ENCODE peak calls at places on chromosomes 12 and 14, in eight cellular contexts. One of them, this sample, is unnamed.

GRCh38 chr12:47811581-47812484 is 7.9 kb downstream of the HDAC7 start:
- DNase-seq in epithelial cell of esophagus: peak
- DNase-seq in astrocyte of the spinal cord: peak
- DNase-seq in aorta: peak
- DNase-seq in fibroblast of mammary gland: peak
- DNase-seq in upper lobe of right lung: no peak
- DNase-seq in K562: no peak
- DNase-seq in NB4: peak
- DNase-seq in this sample: no peak

GRCh38 chr12:46349253-46349652 is 23.3 kb downstream of the SLC38A2 start:
- DNase-seq in epithelial cell of esophagus: no peak
- DNase-seq in astrocyte of the spinal cord: no peak
- DNase-seq in aorta: no peak
- DNase-seq in fibroblast of mammary gland: no peak
- DNase-seq in upper lobe of right lung: no peak
- DNase-seq in K562: no peak
- DNase-seq in NB4: no peak
- DNase-seq in this sample: no peak

GRCh38 chr12:114403690-114404450 is 2.1 kb downstream of the TBX5 start:
- DNase-seq in epithelial cell of esophagus: no peak
- DNase-seq in astrocyte of the spinal cord: no peak
- DNase-seq in aorta: no peak
- DNase-seq in fibroblast of mammary gland: peak
- DNase-seq in upper lobe of right lung: no peak
- DNase-seq in K562: no peak
- DNase-seq in NB4: no peak
- DNase-seq in this sample: no peak

GRCh38 chr12:7638064-7638763 is 27.5 kb downstream of the APOBEC1 start:
- DNase-seq in epithelial cell of esophagus: peak
- DNase-seq in astrocyte of the spinal cord: no peak
- DNase-seq in aorta: no peak
- DNase-seq in fibroblast of mammary gland: no peak
- DNase-seq in upper lobe of right lung: no peak
- DNase-seq in K562: no peak
- DNase-seq in NB4: no peak
- DNase-seq in this sample: no peak

GRCh38 chr12:33182485-33182884 is 257.1 kb downstream of the SYT10 start:
- DNase-seq in epithelial cell of esophagus: no peak
- DNase-seq in astrocyte of the spinal cord: no peak
- DNase-seq in aorta: no peak
- DNase-seq in fibroblast of mammary gland: no peak
- DNase-seq in upper lobe of right lung: no peak
- DNase-seq in K562: no peak
- DNase-seq in NB4: no peak
- DNase-seq in this sample: no peak

GRCh38 chr14:20477211-20477876 is 8.1 kb downstream of the PNP start:
- DNase-seq in epithelial cell of esophagus: peak
- DNase-seq in astrocyte of the spinal cord: peak
- DNase-seq in aorta: no peak
- DNase-seq in fibroblast of mammary gland: no peak
- DNase-seq in upper lobe of right lung: peak
- DNase-seq in K562: no peak
- DNase-seq in NB4: peak
- DNase-seq in this sample: no peak

GRCh38 chr12:110345176-110345651 is 58.3 kb downstream of the ANAPC7 start:
- DNase-seq in epithelial cell of esophagus: peak
- DNase-seq in astrocyte of the spinal cord: no peak
- DNase-seq in aorta: no peak
- DNase-seq in fibroblast of mammary gland: no peak
- DNase-seq in upper lobe of right lung: no peak
- DNase-seq in K562: no peak
- DNase-seq in NB4: peak
- DNase-seq in this sample: no peak

GRCh38 chr12:132492951-132493350 is 3.0 kb downstream of the FBRSL1 start:
- DNase-seq in epithelial cell of esophagus: no peak
- DNase-seq in astrocyte of the spinal cord: no peak
- DNase-seq in aorta: no peak
- DNase-seq in fibroblast of mammary gland: no peak
- DNase-seq in upper lobe of right lung: no peak
- DNase-seq in K562: no peak
- DNase-seq in NB4: no peak
- DNase-seq in this sample: no peak

GRCh38 chr12:51351913-51352532 is 5.5 kb upstream of the CELA1 start:
- DNase-seq in epithelial cell of esophagus: peak
- DNase-seq in astrocyte of the spinal cord: peak
- DNase-seq in aorta: no peak
- DNase-seq in fibroblast of mammary gland: peak
- DNase-seq in upper lobe of right lung: no peak
- DNase-seq in K562: peak
- DNase-seq in NB4: peak
- DNase-seq in this sample: no peak

GRCh38 chr12:117790198-117790597 is 178.6 kb downstream of the KSR2 start:
- DNase-seq in epithelial cell of esophagus: no peak
- DNase-seq in astrocyte of the spinal cord: no peak
- DNase-seq in aorta: no peak
- DNase-seq in fibroblast of mammary gland: no peak
- DNase-seq in upper lobe of right lung: no peak
- DNase-seq in K562: no peak
- DNase-seq in NB4: no peak
- DNase-seq in this sample: no peak

DNA sequence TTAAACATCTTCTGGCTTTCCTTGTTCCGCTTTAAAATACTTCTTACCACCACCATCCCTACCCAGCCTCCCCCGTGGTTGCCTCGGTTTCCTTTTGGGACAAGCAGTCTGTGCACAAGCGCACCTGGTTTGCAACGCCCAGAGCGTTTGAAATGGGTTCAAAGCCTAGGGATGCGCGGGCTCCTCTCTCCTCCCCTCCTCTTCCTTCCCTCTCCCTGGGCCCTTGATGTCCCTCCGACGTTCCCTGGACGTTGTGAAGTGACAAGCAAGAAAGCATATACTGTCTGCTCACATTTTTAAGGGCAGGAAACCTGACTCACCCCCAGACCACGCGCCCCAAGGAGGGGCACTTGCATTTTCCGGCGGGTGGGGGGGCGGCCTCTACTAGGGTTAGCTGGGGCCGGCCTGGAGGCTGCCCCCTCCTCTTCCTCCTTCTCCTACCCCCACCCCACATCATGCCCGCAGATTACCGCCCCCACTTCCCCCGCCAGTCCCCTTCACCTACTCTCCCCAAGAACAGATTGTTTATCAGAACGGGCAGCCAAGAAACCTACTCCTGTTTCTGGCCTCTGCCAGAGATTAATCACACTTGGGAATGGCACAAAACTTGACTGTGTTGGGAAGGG is 9.5 kb upstream of the IRF2BPL start:
- DNase-seq in epithelial cell of esophagus: no peak
- DNase-seq in astrocyte of the spinal cord: no peak
- DNase-seq in aorta: no peak
- DNase-seq in fibroblast of mammary gland: no peak
- DNase-seq in upper lobe of right lung: peak
- DNase-seq in K562: no peak
- DNase-seq in NB4: peak
- DNase-seq in this sample: no peak
- H3K4me3 ChIP-seq in epithelial cell of esophagus: no peak
- H3K4me3 ChIP-seq in astrocyte of the spinal cord: no peak
- H3K4me3 ChIP-seq in aorta: no peak
- H3K4me3 ChIP-seq in fibroblast of mammary gland: no peak
- H3K4me3 ChIP-seq in upper lobe of right lung: no peak
- H3K4me3 ChIP-seq in K562: no peak
- H3K4me3 ChIP-seq in NB4: no peak
- H3K4me3 ChIP-seq in this sample: no peak

DNA sequence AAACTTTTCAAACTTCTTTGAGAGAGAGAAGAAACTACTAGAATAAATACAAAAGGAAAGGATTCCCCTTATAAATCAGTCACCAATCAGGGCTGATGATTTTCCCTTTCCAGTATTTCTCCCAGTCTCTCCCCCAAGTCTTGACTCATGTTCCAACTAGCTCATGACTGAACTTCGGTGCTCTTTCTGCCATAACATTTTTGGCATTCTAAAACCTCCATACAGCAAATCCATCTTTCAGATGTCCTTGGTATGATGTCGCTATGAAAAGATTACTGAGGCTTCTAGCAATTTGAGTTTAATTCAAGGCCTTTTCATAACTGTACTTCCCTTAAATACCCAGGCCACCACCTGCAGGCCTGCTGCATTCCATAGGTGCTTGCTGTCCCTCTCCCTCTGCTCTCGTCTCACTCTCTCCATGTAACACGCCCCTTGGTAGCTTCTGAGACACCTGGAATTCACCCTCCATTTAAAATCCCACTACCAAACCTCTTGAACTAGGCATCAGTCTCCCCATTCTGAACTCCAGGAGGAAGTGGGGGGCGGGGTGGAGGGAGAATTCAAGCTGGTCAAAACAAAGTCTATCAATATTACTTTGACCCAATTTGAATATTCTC is 2.4 kb downstream of the PRKD1 start:
- DNase-seq in epithelial cell of esophagus: peak
- DNase-seq in astrocyte of the spinal cord: peak
- DNase-seq in aorta: no peak
- DNase-seq in fibroblast of mammary gland: peak
- DNase-seq in upper lobe of right lung: no peak
- DNase-seq in K562: no peak
- DNase-seq in NB4: no peak
- DNase-seq in this sample: no peak
- H3K4me3 ChIP-seq in epithelial cell of esophagus: no peak
- H3K4me3 ChIP-seq in astrocyte of the spinal cord: peak
- H3K4me3 ChIP-seq in aorta: peak
- H3K4me3 ChIP-seq in fibroblast of mammary gland: peak
- H3K4me3 ChIP-seq in upper lobe of right lung: peak
- H3K4me3 ChIP-seq in K562: no peak
- H3K4me3 ChIP-seq in NB4: no peak
- H3K4me3 ChIP-seq in this sample: no peak

GRCh38 chr14:58332514-58332913 is 34.2 kb downstream of the ARID4A start:
- DNase-seq in epithelial cell of esophagus: no peak
- DNase-seq in astrocyte of the spinal cord: no peak
- DNase-seq in aorta: no peak
- DNase-seq in fibroblast of mammary gland: no peak
- DNase-seq in upper lobe of right lung: no peak
- DNase-seq in K562: no peak
- DNase-seq in NB4: no peak
- DNase-seq in this sample: no peak

GRCh38 chr14:58327019-58327418 is 28.7 kb downstream of the ARID4A start:
- DNase-seq in epithelial cell of esophagus: no peak
- DNase-seq in astrocyte of the spinal cord: no peak
- DNase-seq in aorta: no peak
- DNase-seq in fibroblast of mammary gland: no peak
- DNase-seq in upper lobe of right lung: no peak
- DNase-seq in K562: no peak
- DNase-seq in NB4: no peak
- DNase-seq in this sample: no peak

GRCh38 chr14:58331111-58331510 is 32.8 kb downstream of the ARID4A start:
- DNase-seq in epithelial cell of esophagus: peak
- DNase-seq in astrocyte of the spinal cord: peak
- DNase-seq in aorta: peak
- DNase-seq in fibroblast of mammary gland: peak
- DNase-seq in upper lobe of right lung: no peak
- DNase-seq in K562: peak
- DNase-seq in NB4: peak
- DNase-seq in this sample: peak
- H3K4me3 ChIP-seq in epithelial cell of esophagus: no peak
- H3K4me3 ChIP-seq in astrocyte of the spinal cord: peak
- H3K4me3 ChIP-seq in aorta: no peak
- H3K4me3 ChIP-seq in fibroblast of mammary gland: no peak
- H3K4me3 ChIP-seq in upper lobe of right lung: no peak
- H3K4me3 ChIP-seq in K562: no peak
- H3K4me3 ChIP-seq in NB4: no peak
- H3K4me3 ChIP-seq in this sample: no peak

GRCh38 chr12:14841761-14842160 is 1.6 kb downstream of the ART4 start:
- DNase-seq in epithelial cell of esophagus: peak
- DNase-seq in astrocyte of the spinal cord: peak
- DNase-seq in aorta: peak
- DNase-seq in fibroblast of mammary gland: peak
- DNase-seq in upper lobe of right lung: no peak
- DNase-seq in K562: no peak
- DNase-seq in NB4: no peak
- DNase-seq in this sample: peak
- H3K4me3 ChIP-seq in epithelial cell of esophagus: no peak
- H3K4me3 ChIP-seq in astrocyte of the spinal cord: no peak
- H3K4me3 ChIP-seq in aorta: peak
- H3K4me3 ChIP-seq in fibroblast of mammary gland: no peak
- H3K4me3 ChIP-seq in upper lobe of right lung: peak
- H3K4me3 ChIP-seq in K562: no peak
- H3K4me3 ChIP-seq in NB4: no peak
- H3K4me3 ChIP-seq in this sample: no peak

GRCh38 chr12:60930146-60930545 is 1330.1 kb upstream of the USP15 start:
- DNase-seq in epithelial cell of esophagus: no peak
- DNase-seq in astrocyte of the spinal cord: no peak
- DNase-seq in aorta: no peak
- DNase-seq in fibroblast of mammary gland: no peak
- DNase-seq in upper lobe of right lung: no peak
- DNase-seq in K562: no peak
- DNase-seq in NB4: no peak
- DNase-seq in this sample: no peak
- H3K4me3 ChIP-seq in epithelial cell of esophagus: no peak
- H3K4me3 ChIP-seq in astrocyte of the spinal cord: no peak
- H3K4me3 ChIP-seq in aorta: no peak
- H3K4me3 ChIP-seq in fibroblast of mammary gland: no peak
- H3K4me3 ChIP-seq in upper lobe of right lung: no peak
- H3K4me3 ChIP-seq in K562: no peak
- H3K4me3 ChIP-seq in NB4: no peak
- H3K4me3 ChIP-seq in this sample: no peak

DNA sequence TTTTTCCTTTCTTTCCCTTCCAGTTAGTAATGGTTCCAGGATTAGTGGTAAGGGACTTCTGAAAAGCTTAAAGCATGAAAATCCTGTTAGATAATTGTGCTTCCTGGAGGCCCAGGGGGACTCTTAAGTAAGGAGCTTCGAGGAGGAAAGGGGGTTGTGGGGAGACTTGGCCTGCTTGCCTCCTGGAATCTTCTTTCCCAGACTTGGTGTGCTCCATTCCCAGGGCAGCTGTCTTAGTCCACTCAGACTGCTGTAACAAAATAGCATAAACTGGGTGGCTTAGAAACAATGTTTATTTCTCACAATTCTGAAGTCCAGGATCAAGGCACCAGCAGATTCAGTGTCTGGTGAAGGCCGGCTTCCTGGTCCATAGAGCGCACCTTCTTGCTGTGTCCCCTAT is 243.0 kb upstream of the PWP1 start:
- DNase-seq in epithelial cell of esophagus: no peak
- DNase-seq in astrocyte of the spinal cord: no peak
- DNase-seq in aorta: no peak
- DNase-seq in fibroblast of mammary gland: no peak
- DNase-seq in upper lobe of right lung: no peak
- DNase-seq in K562: no peak
- DNase-seq in NB4: no peak
- DNase-seq in this sample: no peak
- H3K4me3 ChIP-seq in epithelial cell of esophagus: no peak
- H3K4me3 ChIP-seq in astrocyte of the spinal cord: no peak
- H3K4me3 ChIP-seq in aorta: no peak
- H3K4me3 ChIP-seq in fibroblast of mammary gland: no peak
- H3K4me3 ChIP-seq in upper lobe of right lung: peak
- H3K4me3 ChIP-seq in K562: no peak
- H3K4me3 ChIP-seq in NB4: no peak
- H3K4me3 ChIP-seq in this sample: no peak

This sample was measured in gastrocnemius medialis.